ENCODE peak calls at places on chromosomes 3 and 15, in six cellular contexts. G is testis, H is GM06990, A is mammary epithelial cell, C is B cell, R is ovary. P is an unnamed sample.

GRCh38 chr3:62873672-62874397 is 1.4 kb downstream of the CADPS start:
- DNase-seq in G (peak), H (peak), A (no peak), C (no peak), R (peak), P (peak)

GRCh38 chr3:193124861-193125260 is 116.2 kb upstream of the PLAAT1 start:
- DNase-seq in G (no peak), H (no peak), A (no peak), C (no peak), R (no peak), P (no peak)

GRCh38 chr15:100722551-100723322 is 120.3 kb downstream of the ASB7 start:
- DNase-seq in G (no peak), H (no peak), A (no peak), C (no peak), R (no peak), P (no peak)

GRCh38 chr15:28953573-28954195 is 67.9 kb downstream of the APBA2 start:
- DNase-seq in G (no peak), H (no peak), A (no peak), C (no peak), R (no peak), P (no peak)

GRCh38 chr3:88003115-88003755 is 55.6 kb downstream of the CGGBP1 start:
- DNase-seq in G (no peak), H (no peak), A (peak), C (no peak), R (no peak), P (peak)

GRCh38 chr3:194900886-194901522 is 215.3 kb downstream of the FAM43A start:
- DNase-seq in G (no peak), H (no peak), A (peak), C (no peak), R (no peak), P (no peak)

GRCh38 chr3:62214850-62215249 is 158.5 kb downstream of the FEZF2 start:
- DNase-seq in G (no peak), H (no peak), A (no peak), C (no peak), R (no peak), P (peak)

GRCh38 chr15:25950014-25950413 is 86.9 kb upstream of the ATP10A start:
- DNase-seq in G (no peak), H (no peak), A (no peak), C (no peak), R (no peak), P (no peak)

GRCh38 chr3:48661501-48662139 is 1.1 kb downstream of the CELSR3 start:
- DNase-seq in G (peak), H (peak), A (peak), C (peak), R (peak), P (peak)

GRCh38 chr15:77838061-77838460 is 205.3 kb upstream of the LINGO1 start:
- DNase-seq in G (no peak), H (no peak), A (no peak), C (no peak), R (no peak), P (no peak)

GRCh38 chr15:77837649-77838025 is 204.9 kb upstream of the LINGO1 start:
- DNase-seq in G (no peak), H (no peak), A (no peak), C (no peak), R (no peak), P (no peak)

GRCh38 chr15:77834276-77834990 is 201.7 kb upstream of the LINGO1 start:
- DNase-seq in G (no peak), H (no peak), A (no peak), C (no peak), R (no peak), P (no peak)

GRCh38 chr15:77836901-77837648 is 204.4 kb upstream of the LINGO1 start:
- DNase-seq in G (no peak), H (no peak), A (no peak), C (no peak), R (no peak), P (no peak)

GRCh38 chr15:77836116-77836798 is 203.5 kb upstream of the LINGO1 start:
- DNase-seq in G (no peak), H (no peak), A (no peak), C (no peak), R (no peak), P (no peak)
- TF ChIP-seq CTCF in G (no peak), H (no peak), A (no peak), C (no peak), R (no peak), P (no peak)

GRCh38 chr3:148629006-148629405 is 68.7 kb upstream of the AGTR1 start:
- DNase-seq in G (no peak), H (no peak), A (no peak), C (no peak), R (no peak), P (no peak)

GRCh38 chr3:148625991-148626390 is 71.7 kb upstream of the AGTR1 start:
- DNase-seq in G (no peak), H (no peak), A (no peak), C (no peak), R (no peak), P (no peak)

GRCh38 chr3:148631124-148631903 is 66.4 kb upstream of the AGTR1 start:
- DNase-seq in G (no peak), H (no peak), A (no peak), C (no peak), R (no peak), P (no peak)
- TF ChIP-seq CTCF in G (no peak), H (no peak), A (no peak), C (no peak), R (no peak), P (no peak)

GRCh38 chr3:185272051-185272450 is 18.2 kb upstream of the EHHADH start:
- DNase-seq in G (no peak), H (no peak), A (no peak), C (no peak), R (no peak), P (no peak)

GRCh38 chr3:185267193-185267592 is 13.3 kb upstream of the EHHADH start:
- DNase-seq in G (no peak), H (no peak), A (no peak), C (no peak), R (no peak), P (no peak)

GRCh38 chr3:185268194-185268809 is 14.5 kb upstream of the EHHADH start:
- DNase-seq in G (no peak), H (no peak), A (no peak), C (no peak), R (no peak), P (no peak)

GRCh38 chr3:185270956-185271332 is 17.1 kb upstream of the EHHADH start:
- DNase-seq in G (no peak), H (no peak), A (no peak), C (no peak), R (no peak), P (no peak)

GRCh38 chr3:185270262-185270955 is 16.6 kb upstream of the EHHADH start:
- DNase-seq in G (peak), H (no peak), A (peak), C (no peak), R (no peak), P (peak)
- TF ChIP-seq CTCF in G (peak), H (peak), A (peak), C (no peak), R (no peak), P (peak)

GRCh38 chr15:72585025-72585424 is 69.5 kb upstream of the GOLGA6B start:
- DNase-seq in G (no peak), H (no peak), A (no peak), C (no peak), R (no peak), P (no peak)

GRCh38 chr15:72588096-72588495 is 66.4 kb upstream of the GOLGA6B start:
- DNase-seq in G (no peak), H (no peak), A (no peak), C (no peak), R (no peak), P (no peak)

GRCh38 chr15:72590427-72590826 is 64.1 kb upstream of the GOLGA6B start:
- DNase-seq in G (no peak), H (no peak), A (no peak), C (no peak), R (no peak), P (no peak)

GRCh38 chr15:72584006-72584405 is 70.5 kb upstream of the GOLGA6B start:
- DNase-seq in G (no peak), H (no peak), A (no peak), C (no peak), R (no peak), P (no peak)

DNA sequence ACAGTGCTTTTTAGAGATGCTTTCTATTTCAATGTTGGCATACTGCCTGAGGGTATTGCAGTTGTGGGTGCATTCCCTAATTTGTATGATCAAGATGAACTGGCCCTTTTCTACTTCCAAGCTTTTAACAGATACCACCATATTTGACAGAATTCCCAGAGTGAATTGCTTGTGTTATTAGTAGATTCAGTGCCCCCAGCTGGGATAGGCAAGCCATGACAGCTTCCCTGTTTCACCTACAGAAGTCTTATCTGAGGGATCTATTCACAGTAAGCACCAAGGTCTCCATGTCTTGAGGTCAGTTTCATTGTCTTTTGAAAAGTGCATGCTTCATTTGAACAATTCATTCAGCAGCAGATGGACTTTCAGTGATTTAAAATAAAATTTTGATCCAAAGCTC is 68.8 kb upstream of the GOLGA6B start:
- DNase-seq in G (no peak), H (no peak), A (peak), C (no peak), R (no peak), P (no peak)
- TF ChIP-seq CTCF in G (no peak), H (no peak), A (peak), C (no peak), R (no peak), P (no peak)

DNA sequence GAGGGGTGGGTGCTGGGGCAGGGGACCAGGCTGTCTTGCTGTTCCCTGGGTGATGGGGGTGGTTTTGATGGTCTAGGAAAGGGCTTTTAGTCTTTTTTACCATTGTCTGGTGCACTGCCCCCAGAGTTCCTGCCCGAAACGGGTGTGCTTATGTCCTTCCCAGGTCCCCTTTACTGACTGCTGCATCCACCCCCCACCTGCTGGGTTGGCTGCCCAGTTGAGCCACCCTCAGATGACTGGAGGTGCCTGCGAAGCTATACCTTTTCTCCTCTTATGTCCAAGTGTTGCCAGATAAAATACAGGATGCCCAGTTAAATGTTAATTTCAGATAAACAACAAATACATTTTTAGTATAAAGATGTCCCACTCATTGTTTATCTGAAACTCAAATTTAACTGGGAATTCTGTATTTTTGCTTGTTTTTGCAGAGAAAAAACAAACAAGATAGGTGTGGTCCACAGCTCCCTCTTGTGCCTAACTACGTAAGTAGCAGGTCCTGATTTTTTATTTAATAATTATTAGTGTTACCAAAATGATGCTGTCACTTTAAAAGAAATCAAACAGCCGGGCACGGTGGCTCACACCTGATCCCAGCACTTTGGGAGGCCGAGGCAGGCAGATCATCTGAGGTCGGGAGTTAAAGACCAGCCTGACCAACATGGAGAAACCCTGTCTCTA is 6.1 kb upstream of the RPP14 start:
- DNase-seq in G (no peak), H (no peak), A (peak), C (no peak), R (no peak), P (no peak)
- TF ChIP-seq CTCF in G (peak), H (peak), A (peak), C (peak), R (peak), P (peak)

GRCh38 chr15:39156166-39156565 is 424.7 kb upstream of the THBS1 start:
- DNase-seq in G (no peak), H (no peak), A (no peak), C (no peak), R (no peak), P (no peak)

GRCh38 chr15:39153058-39153457 is 427.8 kb upstream of the THBS1 start:
- DNase-seq in G (no peak), H (no peak), A (no peak), C (no peak), R (no peak), P (no peak)

GRCh38 chr15:39153718-39154117 is 427.2 kb upstream of the THBS1 start:
- DNase-seq in G (no peak), H (no peak), A (no peak), C (no peak), R (no peak), P (peak)

GRCh38 chr15:39154776-39155175 is 426.1 kb upstream of the THBS1 start:
- DNase-seq in G (no peak), H (no peak), A (no peak), C (no peak), R (no peak), P (no peak)

GRCh38 chr15:39154136-39154770 is 426.6 kb upstream of the THBS1 start:
- DNase-seq in G (no peak), H (no peak), A (no peak), C (no peak), R (no peak), P (peak)
- TF ChIP-seq CTCF in G (no peak), H (peak), A (peak), C (no peak), R (no peak), P (peak)

DNA sequence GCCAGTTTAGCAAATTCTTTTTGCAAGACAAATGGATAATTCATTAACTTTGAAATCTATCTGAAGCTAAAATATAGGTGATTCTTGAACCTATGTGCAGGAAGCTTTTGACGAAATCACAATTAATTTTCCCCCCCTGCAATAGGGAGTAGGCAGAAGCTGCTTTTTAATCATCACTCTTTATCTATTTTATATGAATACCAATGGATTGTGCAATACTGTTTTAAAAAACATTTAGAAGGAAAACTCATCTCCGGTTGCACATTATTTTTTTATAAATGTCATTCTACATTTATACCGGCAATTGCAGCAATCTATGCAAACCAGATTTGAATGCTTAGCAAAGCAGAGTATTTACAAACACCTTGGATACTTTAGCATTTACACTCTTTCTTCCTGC is 121.1 kb upstream of the TMCO5A start:
- DNase-seq in G (no peak), H (no peak), A (no peak), C (no peak), R (no peak), P (no peak)
- TF ChIP-seq CTCF in G (no peak), H (no peak), A (no peak), C (no peak), R (no peak), P (no peak)

DNA sequence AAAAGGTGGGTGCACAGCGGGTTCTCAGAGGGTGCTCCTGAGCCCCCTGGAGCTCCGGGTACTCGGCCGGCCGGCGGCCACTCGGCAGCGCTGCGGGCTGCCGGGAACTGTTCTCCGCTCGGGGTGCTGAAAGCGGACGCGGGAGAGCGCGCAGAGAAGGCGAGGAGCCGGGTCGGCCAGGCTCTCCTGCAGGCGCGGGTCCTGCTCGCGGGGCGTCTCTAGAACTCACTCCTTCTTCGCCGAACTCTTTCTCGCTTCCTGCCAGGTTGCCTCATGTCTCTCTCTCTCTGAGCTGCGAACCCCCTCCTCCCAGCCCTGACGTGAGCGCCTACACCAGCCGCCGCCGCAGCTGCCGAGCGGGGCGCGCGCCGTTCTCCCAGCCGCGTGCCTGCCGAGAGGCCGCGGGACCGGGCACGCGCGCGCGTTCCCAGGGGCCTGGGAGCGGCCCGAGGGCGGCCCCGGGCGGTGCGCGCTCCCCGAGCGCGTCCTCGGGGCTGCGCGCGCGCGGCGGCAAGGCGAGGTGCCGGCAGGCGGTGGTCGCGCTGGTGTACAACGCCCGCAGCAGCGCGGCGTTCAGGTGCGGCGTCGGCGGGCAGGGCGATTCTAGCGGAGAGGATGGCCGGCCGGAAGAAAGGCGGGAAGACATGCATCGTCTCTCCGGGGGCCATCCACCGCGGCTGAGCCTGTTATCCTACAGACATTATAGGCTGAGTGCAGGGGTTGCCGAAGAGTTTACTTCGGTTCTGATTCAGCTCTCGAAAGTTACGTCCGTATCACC is at the start of gene PEX5L:
- DNase-seq in G (peak), H (peak), A (peak), C (no peak), R (peak), P (no peak)
- TF ChIP-seq CTCF in G (no peak), H (no peak), A (peak), C (no peak), R (no peak), P (no peak)

DNA sequence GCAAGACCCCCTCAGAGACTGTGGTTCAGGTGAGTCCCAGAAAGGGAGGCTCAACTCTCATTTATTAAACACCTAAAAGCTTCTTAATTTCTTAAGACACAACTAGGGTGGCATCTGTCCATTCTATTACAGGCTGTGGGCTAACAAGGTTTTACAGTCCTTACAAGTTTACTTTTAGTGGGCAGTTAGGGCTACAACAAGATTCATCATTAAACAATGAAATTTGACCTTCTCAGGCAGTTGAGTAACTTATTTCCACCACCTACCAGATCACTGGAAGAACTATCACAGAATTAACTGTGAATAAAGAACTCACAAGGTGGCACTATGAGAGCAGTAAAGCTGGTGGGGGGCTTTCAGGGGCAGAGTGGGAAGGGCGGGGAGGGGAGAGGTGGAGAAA is 132.6 kb downstream of the PLD1 start:
- DNase-seq in G (no peak), H (no peak), A (no peak), C (no peak), R (no peak), P (no peak)
- TF ChIP-seq CTCF in G (no peak), H (no peak), A (no peak), C (no peak), R (no peak), P (no peak)